ENCODE peak calls at places on chromosomes 11 and 22, in eight cellular contexts. I is fibroblast of lung; G is MM.1S; J is left ventricle myocardium inferior; T is HAP-1; M is lower lobe of right lung; O is CD8-positive, alpha-beta T cell; B is ovary. N is an unnamed sample.

GRCh38 chr11:93529707-93530467 is 13.3 kb downstream of the SMCO4 start:
- DNase-seq in B (peak; percentile 51), M (peak; percentile 66), T (no peak), J (no peak), O (no peak), I (peak; percentile 75), G (no peak), N (no peak)

GRCh38 chr22:26983311-26983710 is 325.9 kb downstream of the MIAT start:
- DNase-seq in I (peak; percentile 27), J (no peak), M (no peak), G (no peak), T (no peak), B (no peak), O (no peak), N (no peak)

GRCh38 chr11:118631109-118631508 is 23.7 kb downstream of the PHLDB1 start:
- DNase-seq in J (no peak), B (no peak), M (no peak), T (no peak), G (no peak), O (no peak), I (no peak), N (peak; percentile 38)

GRCh38 chr11:66595245-66595904 is 2.4 kb downstream of the CCS start:
- DNase-seq in M (no peak), G (no peak), T (no peak), B (peak; percentile 69), J (peak; percentile 62), I (peak; percentile 57), O (no peak), N (no peak)

GRCh38 chr11:118342503-118343161 is at the start of gene CD3D:
- DNase-seq in J (no peak), M (no peak), B (no peak), O (peak; percentile 62), T (no peak), G (no peak), I (no peak), N (no peak)

GRCh38 chr11:86978756-86979608 is 23.8 kb upstream of the FZD4 start:
- DNase-seq in G (peak; percentile 56), O (no peak), J (no peak), T (peak; percentile 26), M (no peak), B (no peak), I (no peak), N (peak; percentile 31)

GRCh38 chr22:49518436-49518970 is 309.2 kb downstream of the BRD1 start:
- DNase-seq in I (no peak), M (no peak), O (no peak), G (no peak), T (no peak), J (no peak), B (no peak), N (no peak)

GRCh38 chr22:28637225-28637624 is 42.4 kb downstream of the TTC28 start:
- DNase-seq in O (no peak), J (no peak), G (no peak), M (no peak), B (no peak), I (no peak), T (no peak), N (peak; percentile 10)

GRCh38 chr11:72617080-72617744 is 57.0 kb downstream of the PDE2A start:
- DNase-seq in I (peak; percentile 20), T (no peak), G (no peak), O (no peak), B (peak; percentile 57), M (no peak), J (no peak), N (peak; percentile 27)
- H3K4me1 ChIP-seq in I (no peaks in the 10 kb centered on the region), T (no peaks in the 10 kb centered on the region), G (no peaks in the 10 kb centered on the region), O (peaks cover 7% of the 10 kb centered on the region), B (peaks cover 5% of the 10 kb centered on the region), M (peaks cover 18% of the 10 kb centered on the region), J (peaks cover 52% of the 10 kb centered on the region), N (peaks cover 2% of the 10 kb centered on the region)

DNA sequence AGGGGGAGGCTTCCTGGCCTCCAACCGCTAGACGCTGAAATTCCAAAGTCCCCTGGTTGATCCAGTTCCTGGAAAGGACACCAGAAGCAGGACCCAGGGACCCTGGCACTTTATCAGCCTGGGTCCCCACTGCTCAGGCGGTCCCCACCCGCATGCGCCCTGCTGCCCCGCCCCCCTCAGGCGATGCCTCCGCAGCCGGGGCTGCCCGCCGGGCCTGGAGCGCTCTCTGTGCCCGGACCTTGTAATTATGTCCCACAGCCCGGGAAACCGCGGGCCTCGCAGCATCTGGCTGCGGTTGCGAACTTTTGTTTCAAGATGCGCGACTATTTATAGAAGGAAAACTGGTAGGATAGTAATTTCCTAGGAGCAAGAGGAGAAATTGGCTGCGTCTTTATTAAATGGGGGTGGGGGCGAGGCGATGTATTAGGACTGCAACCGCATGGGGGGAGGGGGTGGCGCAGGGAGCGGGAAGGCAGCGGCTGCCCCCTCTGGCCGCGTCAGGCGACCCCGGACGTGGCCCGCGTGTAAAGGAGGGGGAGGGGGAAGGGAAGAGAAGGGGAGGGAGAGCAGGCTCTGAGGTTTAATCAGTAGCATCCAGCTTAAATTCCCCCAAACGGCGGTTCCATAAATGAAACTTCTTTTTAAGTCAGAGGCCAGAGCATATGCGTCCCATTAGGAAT is 6.1 kb downstream of the WNT7B start:
- DNase-seq in M (no peak), J (no peak), B (no peak), O (no peak), T (no peak), G (no peak), I (peak; percentile 72), N (no peak)
- H3K4me3 ChIP-seq in M (peak overlapping the region; percentile 29), J (peak overlapping the region; percentile 54), B (no peak overlapping the region), O (no peak overlapping the region), T (no peak overlapping the region), G (no peak overlapping the region), I (peak overlapping the region; percentile 29), N (no peak overlapping the region)

GRCh38 chr22:35269630-35270029 is 12.3 kb downstream of the HMGXB4 start:
- DNase-seq in J (no peak), O (no peak), I (no peak), G (no peak), B (no peak), M (no peak), T (no peak), N (no peak)
- H3K36me3 ChIP-seq in J (peaks cover 79% of the 10 kb centered on the region), O (peaks cover 30% of the 10 kb centered on the region), I (peaks cover 4% of the 10 kb centered on the region), G (no peaks in the 10 kb centered on the region), B (no peaks in the 10 kb centered on the region), M (peaks cover 82% of the 10 kb centered on the region), T (peaks cover 77% of the 10 kb centered on the region), N (no peaks in the 10 kb centered on the region)

GRCh38 chr11:128515766-128516466 is 71.4 kb downstream of the ETS1 start:
- DNase-seq in G (no peak), B (no peak), M (no peak), J (no peak), O (no peak), I (no peak), T (no peak), N (no peak)
- H3K4me1 ChIP-seq in G (peaks cover 6% of the 10 kb centered on the region), B (peaks cover 36% of the 10 kb centered on the region), M (peaks cover 76% of the 10 kb centered on the region), J (peaks cover 100% of the 10 kb centered on the region), O (peaks cover 37% of the 10 kb centered on the region), I (peaks cover 22% of the 10 kb centered on the region), T (no peaks in the 10 kb centered on the region), N (peaks cover 27% of the 10 kb centered on the region)

GRCh38 chr11:47410404-47411264 is 2.2 kb downstream of the SLC39A13 start:
- DNase-seq in O (no peak), B (no peak), M (no peak), I (no peak), T (no peak), G (no peak), J (no peak), N (no peak)
- H3K4me3 ChIP-seq in O (no peak overlapping the region), B (no peak overlapping the region), M (no peak overlapping the region), I (peak overlapping the region; percentile 40), T (no peak overlapping the region), G (no peak overlapping the region), J (peak overlapping the region; percentile 87), N (no peak overlapping the region)

GRCh38 chr11:110939471-110939870 is 227.2 kb upstream of the ARHGAP20 start:
- DNase-seq in B (no peak), I (no peak), G (no peak), O (no peak), M (no peak), J (no peak), T (no peak), N (no peak)
- H3K36me3 ChIP-seq in B (no peaks in the 10 kb centered on the region), I (no peaks in the 10 kb centered on the region), G (no peaks in the 10 kb centered on the region), O (no peaks in the 10 kb centered on the region), M (no peaks in the 10 kb centered on the region), J (no peaks in the 10 kb centered on the region), T (no peaks in the 10 kb centered on the region), N (no peaks in the 10 kb centered on the region)

GRCh38 chr22:44359496-44360110 is 46.9 kb upstream of the SHISAL1 start:
- DNase-seq in B (peak; percentile 13), G (no peak), I (no peak), T (no peak), O (no peak), J (no peak), M (peak; percentile 21), N (peak; percentile 10)

GRCh38 chr22:44360306-44360685 is 47.5 kb upstream of the SHISAL1 start:
- DNase-seq in T (no peak), B (peak; percentile 6), G (no peak), J (no peak), O (no peak), I (no peak), M (no peak), N (peak; percentile 15)

GRCh38 chr22:44357962-44358553 is 45.3 kb upstream of the SHISAL1 start:
- DNase-seq in O (no peak), J (peak; percentile 44), B (peak; percentile 76), M (peak; percentile 38), T (no peak), I (peak; percentile 44), G (no peak), N (peak; percentile 40)

GRCh38 chr22:44357296-44357961 is 44.7 kb upstream of the SHISAL1 start:
- DNase-seq in I (no peak), B (no peak), O (no peak), M (peak; percentile 20), G (no peak), J (peak; percentile 2), T (no peak), N (no peak)

GRCh38 chr22:44358723-44359440 is 46.1 kb upstream of the SHISAL1 start:
- DNase-seq in M (peak; percentile 29), T (no peak), B (peak; percentile 28), J (peak; percentile 11), G (no peak), O (no peak), I (no peak), N (no peak)
- H3K4me1 ChIP-seq in M (peaks cover 22% of the 10 kb centered on the region), T (no peaks in the 10 kb centered on the region), B (peaks cover 26% of the 10 kb centered on the region), J (peaks cover 49% of the 10 kb centered on the region), G (no peaks in the 10 kb centered on the region), O (no peaks in the 10 kb centered on the region), I (peaks cover 32% of the 10 kb centered on the region), N (no peaks in the 10 kb centered on the region)